ENCODE peak calls at places on chromosomes 7 and 10, in seven cellular contexts. J is fibroblast of lung, I is tibial nerve, Y is colonic mucosa, P is A673, E is left ventricle myocardium inferior, C is progenitor cell of endocrine pancreas. M is an unnamed sample.
A peak's percentile ranks its signal among the peaks of the same experiment; 100 is the strongest.

GRCh38 chr10:129971381-129972144 is 7.5 kb upstream of the EBF3 start:
- DNase-seq in J (peak; percentile 47), I (no peak), Y (peak; percentile 53), P (peak; percentile 90), E (peak; percentile 60), C (peak; percentile 53), M (peak; percentile 78)

GRCh38 chr10:98589007-98589406 is 142.3 kb upstream of the HPS1 start:
- DNase-seq in J (no peak), I (no peak), Y (no peak), P (no peak), E (no peak), C (no peak), M (no peak)

GRCh38 chr10:68981074-68981473 is 7.5 kb upstream of the KIFBP start:
- DNase-seq in J (peak; percentile 16), I (no peak), Y (no peak), P (peak; percentile 27), E (no peak), C (no peak), M (no peak)

GRCh38 chr10:128116187-128116586 is 10.0 kb downstream of the MKI67 start:
- DNase-seq in J (no peak), I (no peak), Y (no peak), P (no peak), E (no peak), C (no peak), M (no peak)

GRCh38 chr7:107966701-107967100 is 36.3 kb downstream of the LAMB1 start:
- DNase-seq in J (peak; percentile 58), I (no peak), Y (no peak), P (no peak), E (peak; percentile 41), C (no peak), M (no peak)

GRCh38 chr10:122279725-122280141 is 8.6 kb downstream of the BTBD16 start:
- DNase-seq in J (peak; percentile 43), I (no peak), Y (no peak), P (peak; percentile 60), E (peak; percentile 38), C (peak; percentile 38), M (peak; percentile 81)

GRCh38 chr7:44962483-44963251 is 16.1 kb downstream of the MYO1G start:
- DNase-seq in J (no peak), I (no peak), Y (no peak), P (no peak), E (no peak), C (peak; percentile 37), M (peak; percentile 42)

GRCh38 chr7:2936891-2937580 is 92.9 kb upstream of the GNA12 start:
- DNase-seq in J (no peak), I (no peak), Y (no peak), P (no peak), E (no peak), C (no peak), M (no peak)

GRCh38 chr10:24396396-24396795 is 187.5 kb downstream of the KIAA1217 start:
- DNase-seq in J (no peak), I (no peak), Y (no peak), P (peak; percentile 50), E (no peak), C (no peak), M (no peak)

GRCh38 chr7:104795086-104795485 is 218.9 kb upstream of the KMT2E start:
- DNase-seq in J (no peak), I (no peak), Y (no peak), P (no peak), E (no peak), C (no peak), M (no peak)

GRCh38 chr7:112437038-112437437 is 13.2 kb upstream of the IFRD1 start:
- DNase-seq in J (no peak), I (no peak), Y (no peak), P (no peak), E (no peak), C (no peak), M (no peak)

GRCh38 chr7:151013356-151013727 is 11.0 kb downstream of the ATG9B start:
- DNase-seq in J (no peak), I (no peak), Y (peak; percentile 36), P (no peak), E (no peak), C (no peak), M (no peak)

GRCh38 chr7:151012921-151013347 is 11.4 kb downstream of the ATG9B start:
- DNase-seq in J (peak; percentile 33), I (no peak), Y (no peak), P (peak; percentile 81), E (no peak), C (no peak), M (peak; percentile 67)

GRCh38 chr7:151014950-151015349 is 9.3 kb downstream of the ATG9B start:
- DNase-seq in J (no peak), I (no peak), Y (peak; percentile 36), P (no peak), E (no peak), C (no peak), M (no peak)

GRCh38 chr7:151012031-151012692 is 12.1 kb downstream of the ATG9B start:
- DNase-seq in J (peak; percentile 39), I (no peak), Y (peak; percentile 78), P (no peak), E (no peak), C (no peak), M (no peak)

DNA sequence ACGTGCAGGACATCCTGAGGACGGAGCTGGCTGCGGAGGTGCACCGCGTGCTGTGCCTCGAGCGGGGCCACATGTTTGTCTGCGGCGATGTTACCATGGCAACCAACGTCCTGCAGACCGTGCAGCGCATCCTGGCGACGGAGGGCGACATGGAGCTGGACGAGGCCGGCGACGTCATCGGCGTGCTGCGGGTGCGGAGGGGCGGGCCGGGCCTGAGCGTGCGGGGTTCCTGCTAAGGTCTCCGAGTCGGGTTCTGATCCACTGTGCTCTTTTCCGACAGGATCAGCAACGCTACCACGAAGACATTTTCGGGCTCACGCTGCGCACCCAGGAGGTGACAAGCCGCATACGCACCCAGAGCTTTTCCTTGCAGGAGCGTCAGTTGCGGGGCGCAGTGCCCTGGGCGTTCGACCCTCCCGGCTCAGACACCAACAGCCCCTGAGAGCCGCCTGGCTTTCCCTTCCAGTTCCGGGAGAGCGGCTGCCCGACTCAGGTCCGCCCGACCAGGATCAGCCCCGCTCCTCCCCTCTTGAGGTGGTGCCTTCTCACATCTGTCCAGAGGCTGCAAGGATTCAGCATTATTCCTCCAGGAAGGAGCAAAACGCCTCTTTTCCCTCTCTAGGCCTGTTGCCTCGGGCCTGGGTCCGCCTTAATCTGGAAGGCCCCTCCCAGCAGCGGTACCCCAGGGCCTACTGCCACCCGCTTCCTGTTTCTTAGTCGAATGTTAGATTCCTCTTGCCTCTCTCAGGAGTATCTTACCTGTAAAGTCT is 10.4 kb downstream of the ATG9B start:
- DNase-seq in J (peak; percentile 39), I (peak; percentile 21), Y (peak; percentile 74), P (peak; percentile 84), E (peak; percentile 59), C (peak; percentile 44), M (peak; percentile 86)
- TF ChIP-seq CTCF in J (no peak), I (peak; percentile 9), Y (no peak), P (peak; percentile 26), E (no peak), C (no peak), M (no peak)

GRCh38 chr7:47085491-47086275 is 496.2 kb downstream of the TNS3 start:
- DNase-seq in J (no peak), I (no peak), Y (no peak), P (no peak), E (no peak), C (no peak), M (no peak)
- TF ChIP-seq CTCF in J (no peak), I (no peak), Y (no peak), P (no peak), E (no peak), C (no peak), M (no peak)

DNA sequence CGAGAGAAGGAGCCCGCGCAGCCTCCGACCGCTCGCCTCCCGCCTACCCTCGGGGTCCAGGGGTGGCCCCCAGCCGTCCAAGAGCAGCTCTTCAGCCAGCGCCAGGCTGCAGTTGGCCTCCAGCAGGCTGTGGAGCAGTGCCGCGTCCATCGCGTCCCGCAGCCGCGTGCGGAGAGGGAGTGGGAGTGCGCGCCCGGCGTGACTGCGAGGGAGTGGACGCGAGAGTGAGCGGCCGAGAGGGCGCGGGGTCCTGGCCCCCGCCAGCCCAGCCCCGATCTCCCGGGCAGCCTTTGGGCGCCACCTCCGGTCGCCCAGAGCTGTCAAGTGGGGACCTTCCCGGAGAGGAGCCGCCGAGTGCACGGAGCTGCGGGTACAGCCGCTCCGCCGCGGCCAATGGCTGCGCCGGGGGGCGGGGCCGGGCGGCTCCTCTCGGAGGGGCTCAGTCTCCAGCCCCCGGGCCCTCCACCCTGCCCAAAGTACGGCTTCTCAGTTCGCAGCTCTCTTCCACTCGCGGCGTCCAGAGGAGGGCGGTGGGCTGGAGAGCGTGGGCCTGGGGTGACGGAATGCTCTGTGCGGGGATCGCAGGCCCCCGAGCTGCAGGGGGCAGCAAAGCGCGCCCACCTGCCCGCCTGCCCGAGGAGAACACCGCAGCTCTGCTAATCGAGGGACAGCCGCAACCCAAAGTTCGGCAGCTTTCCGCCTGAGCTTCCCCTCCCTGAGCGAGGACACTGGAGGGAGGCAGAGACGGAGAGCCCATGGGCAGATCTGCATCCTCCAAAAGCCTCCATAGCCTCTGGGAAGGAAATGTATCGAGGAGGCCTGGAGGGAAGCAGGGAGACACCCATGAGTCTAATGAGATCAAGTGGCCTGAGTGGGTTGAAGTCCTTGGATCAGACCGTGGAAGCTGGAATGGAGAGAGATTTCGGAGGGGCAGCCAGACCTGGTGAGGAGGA is at the start of gene CRHR2:
- DNase-seq in J (no peak), I (no peak), Y (no peak), P (peak; percentile 10), E (peak; percentile 26), C (peak; percentile 40), M (peak; percentile 52)
- TF ChIP-seq CTCF in J (no peak), I (peak; percentile 14), Y (no peak), P (peak; percentile 54), E (peak; percentile 64), C (peak; percentile 76), M (peak; percentile 42)

GRCh38 chr10:34526758-34527730 is 288.1 kb downstream of the PARD3 start:
- DNase-seq in J (peak; percentile 94), I (no peak), Y (no peak), P (peak; percentile 87), E (no peak), C (no peak), M (no peak)
- TF ChIP-seq CTCF in J (peak; percentile 31), I (no peak), Y (no peak), P (peak; percentile 42), E (no peak), C (no peak), M (no peak)

DNA sequence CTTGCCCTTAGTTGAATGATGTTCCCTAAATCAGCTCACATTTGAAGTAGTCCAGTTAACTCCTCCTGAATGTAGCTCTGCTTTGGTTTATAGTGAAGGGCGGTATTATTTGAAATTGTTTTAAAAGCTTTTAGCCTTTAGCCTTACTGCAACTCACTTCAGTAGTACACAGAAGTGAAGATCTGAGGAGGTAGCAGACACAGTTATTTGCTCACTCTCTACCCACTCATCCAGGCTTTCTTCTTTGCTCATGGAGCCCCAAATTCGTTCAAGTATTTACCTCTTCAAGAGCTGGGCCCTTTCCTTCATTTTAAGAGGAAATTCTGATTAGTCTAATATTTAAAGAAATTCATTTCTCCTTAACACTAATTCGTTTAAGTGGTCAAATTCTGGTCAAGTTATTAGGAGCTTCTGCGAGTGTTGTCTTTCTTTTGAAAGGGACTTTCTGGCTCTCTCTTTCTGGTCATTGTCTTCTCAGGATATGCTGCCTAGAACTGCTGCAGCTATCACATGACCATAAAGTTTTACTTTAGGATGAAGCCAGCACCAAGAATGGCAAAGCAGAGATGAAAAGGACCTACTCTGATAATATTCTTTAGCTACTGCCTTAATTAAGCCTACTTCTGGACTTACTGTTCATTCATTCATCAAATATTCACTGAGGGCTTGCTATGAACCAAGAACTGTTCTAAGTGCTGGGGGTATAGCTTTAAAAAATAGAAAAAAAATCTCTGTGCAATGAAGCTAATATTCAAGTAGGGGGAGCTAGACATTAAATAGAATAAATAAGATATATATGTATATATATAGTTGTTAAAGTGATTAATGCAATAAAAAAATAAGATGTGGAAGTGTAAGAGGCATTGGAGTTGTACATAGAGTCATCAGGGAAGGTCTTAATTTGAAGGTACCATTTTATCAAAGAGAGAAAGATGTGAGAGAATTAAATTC is 180.9 kb upstream of the AGR3 start:
- DNase-seq in J (peak; percentile 54), I (no peak), Y (no peak), P (peak; percentile 35), E (no peak), C (no peak), M (no peak)
- TF ChIP-seq CTCF in J (no peak), I (no peak), Y (no peak), P (peak; percentile 58), E (peak; percentile 15), C (peak; percentile 35), M (peak; percentile 31)

M was measured in endothelial cell.